ENCODE peak calls at places on chromosomes 5 and 9, in six cellular contexts. U is HFF-Myc; C is neural progenitor cell; D is activated naive CD4-positive, alpha-beta T cell; B is AG20443; L is mesenchymal stem cell. Z is an unnamed sample.

GRCh38 chr9:81748091-81748490 is 58.7 kb upstream of the TLE1 start:
- DNase-seq in U (no peak), C (no peak), D (no peak), B (no peak), L (no peak), Z (no peak)

GRCh38 chr9:110969971-110970381 is 68.3 kb downstream of the LPAR1 start:
- DNase-seq in U (no peak), C (no peak), D (no peak), B (peak), L (peak), Z (no peak)

GRCh38 chr9:19720374-19720773 is 68.5 kb downstream of the SLC24A2 start:
- DNase-seq in U (no peak), C (peak), D (no peak), B (peak), L (peak), Z (peak)

GRCh38 chr9:113711251-113711650 is 164.9 kb upstream of the ZNF618 start:
- DNase-seq in U (no peak), C (no peak), D (no peak), B (no peak), L (no peak), Z (no peak)

GRCh38 chr5:142748132-142748531 is 22.0 kb upstream of the ARHGAP26 start:
- DNase-seq in U (no peak), C (no peak), D (no peak), B (no peak), L (peak), Z (peak)

GRCh38 chr5:32326216-32326772 is 13.6 kb upstream of the MTMR12 start:
- DNase-seq in U (no peak), C (no peak), D (no peak), B (peak), L (peak), Z (no peak)

GRCh38 chr5:15807861-15808260 is 307.9 kb downstream of the FBXL7 start:
- DNase-seq in U (no peak), C (no peak), D (no peak), B (peak), L (no peak), Z (peak)

GRCh38 chr5:178589180-178590140 is 733 bp downstream of the COL23A1 start:
- DNase-seq in U (no peak), C (peak), D (no peak), B (peak), L (peak), Z (peak)

GRCh38 chr9:121688681-121689080 is 37.2 kb downstream of the DAB2IP start:
- DNase-seq in U (no peak), C (no peak), D (no peak), B (no peak), L (no peak), Z (no peak)

GRCh38 chr5:145068696-145069095 is 766.4 kb downstream of the PRELID2 start:
- DNase-seq in U (no peak), C (no peak), D (no peak), B (no peak), L (no peak), Z (no peak)

GRCh38 chr5:95859327-95860060 is 37.0 kb upstream of the GLRX start:
- DNase-seq in U (no peak), C (no peak), D (no peak), B (peak), L (no peak), Z (peak)

GRCh38 chr5:149367249-149367971 is 9.6 kb downstream of the PCYOX1L start:
- DNase-seq in U (peak), C (peak), D (peak), B (peak), L (peak), Z (peak)

GRCh38 chr9:94934816-94935328 is 208.4 kb downstream of the AOPEP start:
- DNase-seq in U (no peak), C (no peak), D (no peak), B (no peak), L (no peak), Z (no peak)

GRCh38 chr5:134451618-134452505 is 40.2 kb upstream of the CDKN2AIPNL start:
- DNase-seq in U (no peak), C (no peak), D (no peak), B (peak), L (peak), Z (no peak)

GRCh38 chr9:76859860-76860259 is 46.1 kb downstream of the PRUNE2 start:
- DNase-seq in U (no peak), C (no peak), D (no peak), B (no peak), L (no peak), Z (no peak)

GRCh38 chr5:155010881-155011280 is 2.7 kb upstream of the KIF4B start:
- DNase-seq in U (no peak), C (no peak), D (no peak), B (no peak), L (no peak), Z (no peak)

GRCh38 chr5:163354685-163355084 is 82.7 kb upstream of the CCNG1 start:
- DNase-seq in U (no peak), C (no peak), D (no peak), B (no peak), L (no peak), Z (no peak)

GRCh38 chr5:150209020-150209635 is 19.3 kb downstream of the SLC6A7 start:
- DNase-seq in U (no peak), C (peak), D (no peak), B (peak), L (peak), Z (peak)

GRCh38 chr9:122988919-122989614 is 44.4 kb upstream of the GPR21 start:
- DNase-seq in U (no peak), C (no peak), D (no peak), B (no peak), L (no peak), Z (peak)

GRCh38 chr9:110543631-110544051 is 35.9 kb downstream of the SVEP1 start:
- DNase-seq in U (no peak), C (no peak), D (no peak), B (no peak), L (peak), Z (no peak)

GRCh38 chr5:38603691-38604090 is 47.2 kb upstream of the LIFR start:
- DNase-seq in U (no peak), C (no peak), D (no peak), B (no peak), L (peak), Z (no peak)

GRCh38 chr5:32317056-32317455 is 4.3 kb upstream of the MTMR12 start:
- DNase-seq in U (no peak), C (no peak), D (no peak), B (no peak), L (no peak), Z (no peak)

GRCh38 chr5:171080151-171080938 is 218.5 kb downstream of the RANBP17 start:
- DNase-seq in U (no peak), C (no peak), D (no peak), B (no peak), L (no peak), Z (no peak)